ENCODE peak calls at places on chromosomes 16 and 17, in seven cellular contexts. O is activated CD8-positive, alpha-beta T cell treated with anti-CD3 and anti-CD28 coated beads for 36 hours; T is mucosa of descending colon; W is MCF 10A; U is GM12865; N is RWPE1; J is H1. H is an unnamed sample.

GRCh38 chr17:57045868-57046671 is 39.0 kb upstream of the AKAP1 start:
- DNase-seq in O (peak), T (no peak), W (no peak), U (peak), N (no peak), J (no peak), H (peak)

GRCh38 chr17:38925263-38925995 is at the start of gene LASP1NB:
- DNase-seq in O (peak), T (no peak), W (no peak), U (no peak), N (no peak), J (peak), H (no peak)

GRCh38 chr17:21351366-21352065 is 24.6 kb upstream of the KCNJ12 start:
- DNase-seq in O (no peak), T (no peak), W (no peak), U (no peak), N (no peak), J (no peak), H (no peak)

GRCh38 chr16:72989203-72989991 is 58.5 kb downstream of the ZFHX3 start:
- DNase-seq in O (no peak), T (no peak), W (peak), U (no peak), N (peak), J (no peak), H (no peak)

GRCh38 chr16:11835309-11835708 is 16.0 kb downstream of the RSL1D1 start:
- DNase-seq in O (no peak), T (no peak), W (peak), U (no peak), N (no peak), J (no peak), H (no peak)

GRCh38 chr17:29883497-29883896 is 46.5 kb downstream of the SSH2 start:
- DNase-seq in O (no peak), T (no peak), W (no peak), U (no peak), N (no peak), J (no peak), H (no peak)

GRCh38 chr16:58301052-58301451 is 6.2 kb upstream of the PRSS54 start:
- DNase-seq in O (no peak), T (no peak), W (no peak), U (no peak), N (no peak), J (no peak), H (no peak)

GRCh38 chr17:60817187-60817586 is 139.5 kb downstream of the BCAS3 start:
- DNase-seq in O (no peak), T (no peak), W (peak), U (no peak), N (peak), J (no peak), H (no peak)

GRCh38 chr17:82228278-82228841 is 482 bp upstream of the SLC16A3 start:
- DNase-seq in O (peak), T (peak), W (no peak), U (peak), N (no peak), J (peak), H (peak)

GRCh38 chr16:54582631-54583250 is 296.2 kb upstream of the IRX3 start:
- DNase-seq in O (no peak), T (no peak), W (no peak), U (no peak), N (no peak), J (no peak), H (no peak)

GRCh38 chr16:54361813-54362212 is 75.2 kb upstream of the IRX3 start:
- DNase-seq in O (no peak), T (no peak), W (no peak), U (no peak), N (no peak), J (no peak), H (no peak)

DNA sequence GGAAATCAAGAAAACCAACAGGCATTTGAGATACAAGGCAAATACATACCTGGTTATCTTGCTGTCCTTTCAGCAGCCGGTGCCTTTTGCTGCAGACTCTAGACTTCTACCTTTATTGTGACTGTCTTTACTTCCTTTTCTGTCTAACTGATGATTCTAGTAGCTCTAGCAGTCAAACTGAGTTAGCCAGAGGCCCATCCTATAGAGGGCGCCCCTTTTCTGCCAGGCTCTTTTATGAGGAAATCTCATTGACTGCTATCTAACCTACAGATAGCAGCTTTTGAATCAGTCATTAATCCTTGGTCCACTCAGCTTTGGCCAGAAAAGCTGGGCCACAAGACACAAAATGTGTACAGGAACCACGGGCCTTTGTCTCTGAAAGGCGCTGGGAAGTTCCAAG is 87.5 kb upstream of the WSB1 start:
- DNase-seq in O (peak), T (no peak), W (peak), U (peak), N (no peak), J (no peak), H (no peak)
- TF ChIP-seq CTCF in O (no peak), T (no peak), W (no peak), U (peak), N (no peak), J (peak), H (no peak)

GRCh38 chr17:78307887-78308633 is 51.8 kb downstream of the SOCS3 start:
- DNase-seq in O (no peak), T (no peak), W (no peak), U (no peak), N (no peak), J (no peak), H (no peak)
- TF ChIP-seq CTCF in O (no peak), T (no peak), W (no peak), U (no peak), N (no peak), J (peak), H (no peak)

GRCh38 chr16:30870904-30871303 is 23.0 kb downstream of the BCL7C start:
- DNase-seq in O (no peak), T (no peak), W (no peak), U (no peak), N (no peak), J (no peak), H (no peak)

GRCh38 chr16:30866031-30866430 is 27.8 kb downstream of the BCL7C start:
- DNase-seq in O (no peak), T (no peak), W (no peak), U (no peak), N (no peak), J (no peak), H (no peak)

DNA sequence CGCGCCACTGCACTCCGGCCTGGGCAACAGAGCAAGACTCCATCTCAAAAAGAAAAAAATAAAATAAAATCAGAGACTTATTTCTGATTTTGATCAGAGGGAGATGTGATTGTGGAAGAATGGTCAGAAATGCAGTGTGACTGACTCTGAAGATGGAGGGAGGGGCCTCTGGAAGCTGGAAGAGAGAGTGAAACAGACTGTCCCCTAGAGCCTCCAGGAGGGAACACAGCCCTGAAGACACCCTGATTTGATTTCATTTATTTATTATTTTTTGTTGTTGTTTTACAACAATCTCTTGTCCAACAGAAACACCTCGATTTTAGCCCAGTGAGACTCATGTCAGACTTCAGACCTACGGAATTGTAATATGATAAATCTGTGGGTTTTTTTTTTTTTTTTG is 26.1 kb downstream of the BCL7C start:
- DNase-seq in O (no peak), T (no peak), W (no peak), U (no peak), N (no peak), J (no peak), H (no peak)
- TF ChIP-seq CTCF in O (no peak), T (no peak), W (no peak), U (peak), N (no peak), J (peak), H (no peak)

DNA sequence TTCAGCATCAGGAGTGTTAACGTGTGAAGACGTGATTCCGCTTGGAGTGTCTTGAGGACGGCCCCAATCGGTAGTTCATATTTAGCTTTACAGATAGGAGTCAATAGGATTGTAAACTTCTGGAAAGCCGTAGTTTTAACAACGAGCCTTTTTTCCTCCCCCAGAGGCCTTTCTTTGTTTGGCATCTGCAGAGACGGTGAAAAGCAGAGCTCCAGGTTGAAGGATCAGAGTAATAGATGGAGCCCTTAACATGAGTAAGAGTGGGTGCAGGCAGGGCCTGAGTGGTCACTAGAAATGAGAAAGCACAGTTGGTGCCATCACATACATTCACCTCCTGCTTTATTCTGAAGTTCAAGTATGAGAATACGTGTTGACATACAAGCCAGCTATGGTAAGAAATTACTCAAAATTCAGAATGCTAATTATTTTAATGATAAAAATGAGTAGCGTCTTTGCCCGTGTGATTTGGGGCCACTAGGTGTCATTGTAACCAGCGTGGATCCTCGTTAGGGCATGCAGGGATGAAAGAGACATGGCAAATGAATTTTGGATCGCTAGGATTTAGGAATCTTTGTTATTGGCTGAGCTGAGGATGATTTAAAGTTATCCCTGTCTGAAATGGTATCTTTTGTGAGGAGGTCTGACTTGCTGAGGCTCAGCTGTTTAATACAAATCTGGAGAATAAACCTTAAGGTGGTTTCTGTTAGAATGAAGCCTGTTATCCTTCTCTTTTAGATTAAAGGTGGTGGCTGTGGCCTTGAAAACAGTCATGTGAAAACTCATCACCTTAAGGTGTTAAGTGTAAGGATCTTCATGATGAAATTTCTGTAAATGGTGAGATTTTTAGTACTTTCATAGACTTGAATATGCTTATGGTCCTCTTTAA is 18.6 kb downstream of the PRCD start:
- DNase-seq in O (peak), T (no peak), W (no peak), U (peak), N (no peak), J (no peak), H (no peak)
- TF ChIP-seq CTCF in O (peak), T (no peak), W (peak), U (peak), N (peak), J (peak), H (peak)